ENCODE peak calls at places on chromosomes 2 and 18, in seven cellular contexts. F, K, Z, E, G, J and O are unnamed samples.

GRCh38 chr2:216985658-216986141 is 125.8 kb upstream of the TNP1 start:
- DNase-seq in K (no peak), G (no peak), Z (no peak), F (no peak), E (no peak), J (no peak), O (peak)

GRCh38 chr2:167342769-167343168 is 454.5 kb downstream of the XIRP2 start:
- DNase-seq in G (no peak), Z (no peak), J (no peak), F (peak), K (no peak), E (no peak), O (no peak)

GRCh38 chr2:39728941-39729351 is 50.1 kb downstream of the THUMPD2 start:
- DNase-seq in J (no peak), E (peak), F (peak), K (no peak), Z (no peak), G (no peak), O (peak)

GRCh38 chr18:63476666-63477065 is at the start of gene SERPINB5:
- DNase-seq in Z (no peak), F (no peak), G (no peak), K (no peak), E (no peak), J (no peak), O (peak)

GRCh38 chr2:197453914-197454398 is 604 bp downstream of the COQ10B start:
- DNase-seq in K (no peak), F (no peak), J (no peak), G (peak), Z (no peak), E (no peak), O (no peak)

GRCh38 chr2:68721482-68722071 is 13.0 kb upstream of the ARHGAP25 start:
- DNase-seq in J (no peak), F (no peak), Z (no peak), E (no peak), K (no peak), G (no peak), O (peak)

GRCh38 chr2:16383411-16383810 is 282.2 kb downstream of the CYRIA start:
- DNase-seq in J (no peak), K (no peak), E (no peak), F (no peak), G (no peak), Z (no peak), O (no peak)

GRCh38 chr2:31420936-31421335 is 6.4 kb upstream of the XDH start:
- DNase-seq in J (no peak), G (no peak), K (no peak), E (peak), F (no peak), Z (no peak), O (no peak)

GRCh38 chr2:62489162-62489561 is 16.8 kb downstream of the TMEM17 start:
- DNase-seq in G (no peak), E (peak), F (no peak), J (no peak), Z (no peak), K (no peak), O (no peak)

GRCh38 chr18:74836296-74837139 is 238.8 kb downstream of the ZNF407 start:
- DNase-seq in J (no peak), K (no peak), Z (no peak), F (peak), E (peak), G (no peak), O (no peak)

GRCh38 chr2:241788572-241788971 is 11.9 kb downstream of the GAL3ST2 start:
- DNase-seq in E (peak), J (no peak), Z (no peak), F (no peak), K (no peak), G (peak), O (no peak)

GRCh38 chr2:118830886-118831285 is 16.6 kb downstream of the EN1 start:
- DNase-seq in K (no peak), G (no peak), E (peak), J (no peak), Z (no peak), F (no peak), O (no peak)

GRCh38 chr18:76970749-76971148 is 148.4 kb downstream of the ZNF236 start:
- DNase-seq in F (no peak), Z (no peak), K (no peak), J (no peak), E (no peak), G (no peak), O (peak)

GRCh38 chr2:46747297-46747818 is 168.2 kb downstream of the MCFD2 start:
- DNase-seq in E (no peak), J (no peak), K (no peak), F (no peak), G (no peak), Z (no peak), O (no peak)

GRCh38 chr2:185618630-185619029 is 120.0 kb upstream of the FSIP2 start:
- DNase-seq in F (no peak), E (no peak), Z (no peak), G (no peak), K (no peak), J (no peak), O (no peak)

GRCh38 chr2:44351088-44351487 is 10.2 kb downstream of the PREPL start:
- DNase-seq in G (no peak), F (no peak), E (peak), J (no peak), Z (no peak), K (no peak), O (no peak)

GRCh38 chr2:144362401-144362800 is 157.5 kb downstream of the ZEB2 start:
- DNase-seq in F (peak), G (no peak), E (peak), J (no peak), K (no peak), Z (no peak), O (no peak)

GRCh38 chr2:11495844-11496271 is 29.9 kb upstream of the E2F6 start:
- DNase-seq in E (no peak), K (no peak), J (peak), G (no peak), F (no peak), Z (no peak), O (no peak)

GRCh38 chr2:195612515-195613495 is 44.2 kb upstream of the SLC39A10 start:
- DNase-seq in F (peak), G (no peak), Z (no peak), J (no peak), K (no peak), E (peak), O (peak)

GRCh38 chr2:29015701-29016470 is 34.8 kb downstream of the TOGARAM2 start:
- DNase-seq in E (no peak), G (no peak), J (peak), K (no peak), F (no peak), Z (no peak), O (no peak)

GRCh38 chr2:86319700-86320369 is 17.6 kb downstream of the REEP1 start:
- DNase-seq in E (no peak), Z (no peak), G (no peak), J (no peak), K (no peak), F (no peak), O (no peak)

GRCh38 chr2:147374410-147374811 is 470.4 kb upstream of the ACVR2A start:
- DNase-seq in Z (no peak), E (peak), F (no peak), K (no peak), J (no peak), G (no peak), O (no peak)

GRCh38 chr18:74412106-74412880 is 44.8 kb downstream of the DIPK1C start:
- DNase-seq in G (no peak), F (no peak), J (no peak), Z (no peak), K (no peak), E (no peak), O (peak)

GRCh38 chr2:55168221-55169154 is 63.6 kb downstream of the CLHC1 start:
- DNase-seq in F (peak), Z (peak), K (no peak), E (peak), J (no peak), G (no peak), O (peak)

GRCh38 chr2:211077216-211077764 is 520.9 kb downstream of the CPS1 start:
- DNase-seq in K (no peak), Z (no peak), F (no peak), J (no peak), G (no peak), E (no peak), O (no peak)

GRCh38 chr18:32542221-32542798 is 71.6 kb upstream of the GAREM1 start:
- DNase-seq in K (no peak), E (no peak), Z (no peak), J (no peak), F (no peak), G (no peak), O (no peak)

GRCh38 chr2:144370937-144371584 is 148.9 kb downstream of the ZEB2 start:
- DNase-seq in G (no peak), K (no peak), E (no peak), Z (no peak), J (no peak), F (no peak), O (no peak)

GRCh38 chr2:118903029-118903351 is 39.0 kb upstream of the MARCO start:
- DNase-seq in F (no peak), J (no peak), E (no peak), Z (no peak), G (no peak), K (no peak), O (no peak)

GRCh38 chr2:241852981-241853631 is 5.6 kb downstream of the PDCD1 start:
- DNase-seq in J (no peak), F (no peak), G (no peak), Z (no peak), K (no peak), E (no peak), O (no peak)

GRCh38 chr2:59578349-59578748 is 975.1 kb downstream of the BCL11A start:
- DNase-seq in F (no peak), G (no peak), J (no peak), E (no peak), Z (no peak), K (no peak), O (no peak)

GRCh38 chr2:190961918-190962487 is 52.0 kb downstream of the STAT1 start:
- DNase-seq in E (peak), G (no peak), Z (no peak), J (no peak), F (no peak), K (no peak), O (no peak)

GRCh38 chr2:237670641-237671040 is 43.3 kb downstream of the LRRFIP1 start:
- DNase-seq in E (no peak), F (no peak), J (no peak), G (no peak), K (no peak), Z (no peak), O (no peak)

GRCh38 chr2:102048465-102048864 is 56.7 kb downstream of the IL1R2 start:
- DNase-seq in F (no peak), J (no peak), Z (peak), K (no peak), G (no peak), E (peak), O (peak)

GRCh38 chr2:208548689-208549088 is 142.1 kb downstream of the PTH2R start:
- DNase-seq in Z (no peak), F (no peak), G (no peak), J (no peak), E (no peak), K (no peak), O (no peak)

GRCh38 chr2:208542465-208543041 is 136.0 kb downstream of the PTH2R start:
- DNase-seq in J (no peak), F (no peak), Z (no peak), K (no peak), G (no peak), E (no peak), O (no peak)

GRCh38 chr2:208546107-208546506 is 139.5 kb downstream of the PTH2R start:
- DNase-seq in G (no peak), J (no peak), E (no peak), Z (no peak), K (no peak), F (no peak), O (no peak)

GRCh38 chr2:208546860-208547650 is 140.5 kb downstream of the PTH2R start:
- DNase-seq in Z (no peak), F (no peak), J (no peak), K (no peak), G (no peak), E (no peak), O (no peak)

GRCh38 chr2:208545398-208546042 is 138.9 kb downstream of the PTH2R start:
- DNase-seq in E (no peak), K (no peak), Z (no peak), J (no peak), G (no peak), F (no peak), O (no peak)
- H3K4me3 ChIP-seq in E (no peak), K (no peak), Z (no peak), J (no peak), G (no peak), F (no peak), O (no peak)

DNA sequence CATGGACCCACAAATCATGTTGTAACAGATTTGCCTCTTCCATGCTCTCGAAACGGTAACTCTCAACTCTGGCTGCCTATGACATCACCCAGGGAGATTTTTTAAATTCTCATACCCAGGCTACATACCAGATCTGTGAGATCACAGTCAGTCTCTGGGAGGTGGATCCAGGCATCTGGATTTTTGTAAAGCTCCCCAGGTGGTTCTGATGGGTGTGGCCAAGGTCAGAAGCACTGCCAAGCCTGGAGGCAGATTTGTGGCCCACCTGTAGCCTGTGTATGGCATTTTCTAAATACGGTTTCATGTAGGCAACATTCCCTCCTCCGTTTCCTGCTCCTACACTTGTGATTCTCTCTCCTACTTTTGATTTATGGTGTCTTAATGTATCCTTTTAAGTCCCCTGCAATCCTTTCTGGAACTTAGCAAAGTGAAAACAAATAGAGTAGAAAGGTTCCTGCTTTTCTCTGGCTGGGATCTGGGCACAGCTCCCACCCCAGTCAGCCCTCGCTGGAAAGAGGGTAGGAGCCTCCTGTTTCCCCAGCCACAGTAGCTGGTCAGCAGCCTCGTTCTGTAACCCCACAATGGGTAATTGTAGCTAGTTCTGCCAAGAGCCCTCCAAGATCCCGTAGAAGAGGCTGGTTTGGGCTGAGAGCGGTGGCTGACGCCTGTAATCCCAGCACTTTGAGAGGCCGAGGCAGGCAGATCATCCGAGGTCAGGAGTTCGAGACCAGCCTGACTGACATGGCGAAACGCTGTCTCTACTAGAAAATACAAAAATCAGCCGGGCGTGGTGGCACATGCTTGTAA is 96.2 kb downstream of the KLHL29 start:
- DNase-seq in K (no peak), J (no peak), E (peak), F (peak), Z (no peak), G (no peak), O (no peak)
- H3K4me3 ChIP-seq in K (peak), J (no peak), E (no peak), F (no peak), Z (no peak), G (no peak), O (no peak)

GRCh38 chr2:105371810-105372209 is 27.0 kb downstream of the FHL2 start:
- DNase-seq in E (no peak), Z (no peak), G (peak), F (no peak), J (no peak), K (no peak), O (no peak)

GRCh38 chr2:105369009-105369408 is 29.8 kb downstream of the FHL2 start:
- DNase-seq in K (no peak), Z (no peak), J (no peak), E (no peak), F (no peak), G (no peak), O (no peak)

GRCh38 chr2:105373344-105373781 is 25.5 kb downstream of the FHL2 start:
- DNase-seq in K (no peak), F (no peak), G (peak), Z (peak), J (peak), E (peak), O (peak)

GRCh38 chr2:105371156-105371555 is 27.7 kb downstream of the FHL2 start:
- DNase-seq in G (peak), F (no peak), J (no peak), K (no peak), Z (no peak), E (no peak), O (no peak)

GRCh38 chr2:105369777-105370690 is 28.8 kb downstream of the FHL2 start:
- DNase-seq in G (peak), Z (peak), F (peak), K (peak), J (peak), E (peak), O (peak)
- H3K4me3 ChIP-seq in G (no peak), Z (no peak), F (no peak), K (no peak), J (no peak), E (no peak), O (no peak)

GRCh38 chr2:96819101-96819875 is 3.2 kb downstream of the CNNM3 start:
- DNase-seq in J (no peak), F (peak), Z (no peak), K (no peak), E (no peak), G (no peak), O (no peak)
- H3K4me3 ChIP-seq in J (no peak), F (no peak), Z (peak), K (peak), E (no peak), G (no peak), O (no peak)

DNA sequence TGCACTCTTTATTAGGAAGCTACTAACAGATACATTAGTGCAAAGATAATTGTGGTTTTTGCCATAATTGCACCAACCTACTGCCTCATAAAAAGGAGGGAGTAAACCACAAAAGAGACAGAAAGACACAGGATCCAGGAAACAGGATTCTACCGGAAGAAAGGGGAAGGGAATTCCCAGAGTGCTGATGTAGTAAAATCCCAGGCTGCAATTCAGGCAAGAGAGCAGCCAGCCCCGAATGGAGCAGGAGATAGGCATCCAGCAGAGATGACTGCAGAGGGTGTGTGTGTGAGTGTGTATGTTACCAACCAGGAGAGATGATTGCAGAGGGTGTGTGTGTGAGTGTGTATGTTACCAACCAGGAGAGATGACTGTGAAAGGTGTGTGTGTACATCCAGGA is 84.4 kb downstream of the KCNS3 start:
- DNase-seq in K (no peak), J (no peak), F (no peak), E (peak), Z (no peak), G (no peak), O (no peak)
- H3K4me3 ChIP-seq in K (no peak), J (no peak), F (no peak), E (no peak), Z (no peak), G (no peak), O (no peak)

GRCh38 chr18:9019135-9019534 is 83.4 kb upstream of the NDUFV2 start:
- DNase-seq in K (no peak), E (no peak), G (no peak), F (no peak), J (no peak), Z (no peak), O (no peak)

GRCh38 chr18:9015689-9016088 is 86.8 kb upstream of the NDUFV2 start:
- DNase-seq in E (no peak), G (no peak), J (no peak), K (no peak), Z (no peak), F (no peak), O (no peak)

GRCh38 chr18:9016819-9017169 is 85.7 kb upstream of the NDUFV2 start:
- DNase-seq in K (no peak), J (no peak), G (no peak), Z (no peak), E (peak), F (no peak), O (no peak)

GRCh38 chr18:9017170-9017899 is 85.2 kb upstream of the NDUFV2 start:
- DNase-seq in F (peak), Z (peak), G (peak), E (peak), J (peak), K (peak), O (peak)

DNA sequence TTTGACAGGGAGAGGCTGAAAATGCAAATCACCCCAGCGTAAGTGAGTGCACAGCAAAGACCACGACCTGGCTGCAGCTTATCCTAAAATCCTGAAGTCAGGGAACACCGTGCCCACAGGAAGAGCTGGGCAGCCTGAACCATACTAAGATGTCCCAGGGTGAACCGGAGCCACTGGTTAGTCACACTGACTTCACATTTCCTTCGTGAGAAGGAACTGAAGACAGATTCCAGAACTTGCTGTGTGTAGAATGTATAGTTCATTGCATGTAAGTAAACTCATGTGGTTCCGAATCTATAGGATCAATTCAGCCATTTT is 84.6 kb upstream of the NDUFV2 start:
- DNase-seq in F (no peak), K (peak), Z (no peak), E (peak), J (no peak), G (no peak), O (no peak)
- H3K4me3 ChIP-seq in F (no peak), K (peak), Z (peak), E (peak), J (no peak), G (no peak), O (no peak)

GRCh38 chr2:77018219-77018618 is 504.0 kb downstream of the LRRTM4 start:
- DNase-seq in Z (no peak), F (no peak), G (no peak), E (no peak), K (no peak), J (no peak), O (no peak)

GRCh38 chr2:77016964-77017363 is 505.2 kb downstream of the LRRTM4 start:
- DNase-seq in E (no peak), J (no peak), G (no peak), Z (no peak), F (no peak), K (no peak), O (no peak)

GRCh38 chr2:77013932-77014331 is 508.2 kb downstream of the LRRTM4 start:
- DNase-seq in F (no peak), Z (no peak), G (no peak), K (no peak), J (no peak), E (no peak), O (no peak)

GRCh38 chr2:77013457-77013856 is 508.7 kb downstream of the LRRTM4 start:
- DNase-seq in E (no peak), J (no peak), G (no peak), Z (no peak), K (no peak), F (no peak), O (no peak)

GRCh38 chr2:77016481-77016880 is 505.7 kb downstream of the LRRTM4 start:
- DNase-seq in F (no peak), J (no peak), Z (no peak), K (no peak), G (no peak), E (no peak), O (no peak)
- H3K4me3 ChIP-seq in F (no peak), J (no peak), Z (no peak), K (no peak), G (no peak), E (no peak), O (no peak)

GRCh38 chr18:28177828-28178635 is 1.1 kb upstream of the CDH2 start:
- DNase-seq in E (peak), G (no peak), Z (peak), F (peak), K (no peak), J (peak), O (peak)
- H3K4me3 ChIP-seq in E (peak), G (peak), Z (peak), F (peak), K (peak), J (peak), O (peak)